ENCODE peak calls at places on chromosomes 6 and 20, in four cellular contexts. A is head of caudate nucleus; H is fibroblast of mammary gland; Y is stimulated activated CD4-positive, alpha-beta T cell treated with anti-CD3 and anti-CD28 coated beads, Interleukin-15, amount 100 ng/mL, for 24 hours. J is an unnamed sample.

GRCh38 chr6:18997375-18997826 is 610.3 kb downstream of the RNF144B start:
- DNase-seq in Y (no peak), A (no peak), H (peak; percentile 56), J (peak; percentile 67)

GRCh38 chr6:131683479-131683878 is 17.7 kb downstream of the OR2A4 start:
- DNase-seq in H (no peak), Y (no peak), A (no peak), J (no peak)

GRCh38 chr6:15901141-15902115 is 227.5 kb upstream of the MYLIP start:
- DNase-seq in A (no peak), H (no peak), Y (peak; percentile 52), J (no peak)

GRCh38 chr6:152552616-152553209 is 84.4 kb downstream of the SYNE1 start:
- DNase-seq in A (peak; percentile 65), H (peak; percentile 77), Y (peak; percentile 49), J (peak; percentile 65)

GRCh38 chr6:140205795-140206593 is 831.5 kb upstream of the CITED2 start:
- DNase-seq in Y (no peak), H (no peak), A (no peak), J (no peak)

GRCh38 chr6:22785036-22785435 is 215.7 kb downstream of the HDGFL1 start:
- DNase-seq in A (peak; percentile 57), H (no peak), Y (no peak), J (no peak)

GRCh38 chr6:113595921-113596376 is 261.2 kb upstream of the MARCKS start:
- DNase-seq in H (peak; percentile 52), A (no peak), Y (no peak), J (no peak)

GRCh38 chr20:4979841-4980410 is 21.4 kb downstream of the SLC23A2 start:
- DNase-seq in Y (no peak), H (no peak), A (no peak), J (no peak)

GRCh38 chr6:90256698-90257485 is 39.8 kb downstream of the BACH2 start:
- DNase-seq in Y (peak; percentile 31), H (peak; percentile 88), A (no peak), J (no peak)

GRCh38 chr20:59004763-59005522 is 2.1 kb downstream of the CTSZ start:
- DNase-seq in A (no peak), Y (peak; percentile 46), H (no peak), J (no peak)

GRCh38 chr20:37734228-37734980 is 40.6 kb downstream of the CTNNBL1 start:
- DNase-seq in H (peak; percentile 90), A (no peak), Y (peak; percentile 7), J (no peak)

GRCh38 chr6:29792123-29793035 is 35.2 kb upstream of the HLA-G start:
- DNase-seq in A (peak; percentile 76), Y (peak; percentile 73), H (peak; percentile 16), J (no peak)

GRCh38 chr20:22160254-22160653 is 424.1 kb downstream of the FOXA2 start:
- DNase-seq in Y (no peak), H (no peak), A (no peak), J (no peak)

GRCh38 chr6:9499709-9500108 is 915.2 kb downstream of the TFAP2A start:
- DNase-seq in Y (no peak), A (no peak), H (peak; percentile 15), J (no peak)

GRCh38 chr6:157896931-157897330 is 73.9 kb downstream of the SNX9 start:
- DNase-seq in Y (no peak), A (no peak), H (no peak), J (no peak)

GRCh38 chr6:168273483-168274045 is 46.0 kb downstream of the DACT2 start:
- DNase-seq in Y (no peak), H (no peak), A (no peak), J (no peak)

GRCh38 chr6:163416640-163417253 is 2.2 kb downstream of the QKI start:
- DNase-seq in A (peak; percentile 69), Y (peak; percentile 45), H (peak; percentile 87), J (peak; percentile 0)

GRCh38 chr20:9051508-9051907 is 17.4 kb upstream of the PLCB4 start:
- DNase-seq in A (no peak), H (peak; percentile 99), Y (no peak), J (peak; percentile 99)

GRCh38 chr20:17559338-17559737 is 10.5 kb upstream of the DSTN start:
- DNase-seq in Y (no peak), H (no peak), A (no peak), J (no peak)

GRCh38 chr6:84779380-84779779 is 15.0 kb upstream of the TBX18 start:
- DNase-seq in Y (no peak), H (no peak), A (no peak), J (peak; percentile 8)

GRCh38 chr20:57652865-57653545 is 32.8 kb upstream of the ZBP1 start:
- DNase-seq in A (peak; percentile 17), Y (no peak), H (no peak), J (no peak)

GRCh38 chr20:25859649-25860530 is 163.2 kb upstream of the ZNF337 start:
- DNase-seq in A (peak; percentile 97), Y (peak; percentile 86), H (peak; percentile 55), J (no peak)

GRCh38 chr6:15936503-15936902 is 192.4 kb upstream of the MYLIP start:
- DNase-seq in Y (no peak), A (no peak), H (no peak), J (no peak)

GRCh38 chr20:9294081-9294480 is 220.3 kb upstream of the LAMP5 start:
- DNase-seq in H (peak; percentile 71), A (no peak), Y (no peak), J (no peak)